ENCODE peak calls at places on chromosomes 16 and 17, in four cellular contexts. N is IMR-90, M is H1, T is K562. B is an unnamed sample.

GRCh38 chr17:29582767-29583166 is 6.7 kb downstream of the GIT1 start:
- DNase-seq in M (no peak), N (no peak), T (no peak), B (no peak)

GRCh38 chr17:16314859-16315258 is 38.4 kb downstream of the CENPV start:
- DNase-seq in N (no peak), M (no peak), T (no peak), B (no peak)

GRCh38 chr16:80231888-80232287 is 308.9 kb upstream of the DYNLRB2 start:
- DNase-seq in M (no peak), T (no peak), N (peak; percentile 94), B (peak; percentile 39)

GRCh38 chr17:66655861-66656260 is 179.1 kb upstream of the CACNG5 start:
- DNase-seq in N (peak; percentile 80), M (no peak), T (peak; percentile 45), B (no peak)

GRCh38 chr16:27665881-27666280 is 115.9 kb downstream of the KATNIP start:
- DNase-seq in N (peak; percentile 37), M (no peak), T (no peak), B (no peak)

GRCh38 chr17:3846739-3847670 is 959 bp upstream of the NCBP3 start:
- DNase-seq in T (no peak), N (no peak), M (no peak), B (no peak)

GRCh38 chr16:26644912-26645543 is 421.7 kb upstream of the C16orf82 start:
- DNase-seq in M (no peak), T (no peak), N (no peak), B (no peak)

GRCh38 chr16:9248162-9248561 is 156.7 kb downstream of the HAPSTR1 start:
- DNase-seq in T (no peak), N (no peak), M (no peak), B (no peak)

GRCh38 chr16:87681990-87682570 is 79.8 kb downstream of the JPH3 start:
- DNase-seq in M (no peak), T (peak; percentile 31), N (peak; percentile 78), B (no peak)

GRCh38 chr17:34173221-34173620 is 81.9 kb upstream of the CCL2 start:
- DNase-seq in T (no peak), N (peak; percentile 83), M (no peak), B (no peak)

GRCh38 chr16:57846078-57846697 is 43.9 kb upstream of the KIFC3 start:
- DNase-seq in M (peak; percentile 73), T (peak; percentile 12), N (no peak), B (no peak)

GRCh38 chr16:66418165-66418962 is 8.7 kb upstream of the BEAN1 start:
- DNase-seq in M (no peak), T (no peak), N (no peak), B (no peak)

GRCh38 chr17:46028969-46029565 is 30.0 kb downstream of the STH start:
- DNase-seq in M (no peak), N (no peak), T (no peak), B (no peak)

GRCh38 chr17:11701906-11702305 is 103.6 kb downstream of the DNAH9 start:
- DNase-seq in N (no peak), M (no peak), T (no peak), B (no peak)

GRCh38 chr17:74566132-74566753 is 1.1 kb downstream of the CD300H start:
- DNase-seq in M (peak; percentile 31), N (no peak), T (peak; percentile 53), B (no peak)

GRCh38 chr17:50893183-50893993 is 27.2 kb upstream of the TOB1 start:
- DNase-seq in N (peak; percentile 52), T (no peak), M (no peak), B (no peak)
- TF ChIP-seq CHD1 in N (no peak), T (no peak), M (no peak), B (no peak)

GRCh38 chr16:1046271-1046955 is 26.1 kb upstream of the SSTR5 start:
- DNase-seq in T (no peak), N (no peak), M (no peak), B (no peak)
- TF ChIP-seq CHD1 in T (no peak), N (no peak), M (no peak), B (no peak)

GRCh38 chr17:72117470-72117747 is 3.4 kb upstream of the SOX9 start:
- DNase-seq in T (no peak), N (no peak), M (no peak), B (no peak)

GRCh38 chr17:72115789-72116520 is 4.9 kb upstream of the SOX9 start:
- DNase-seq in T (no peak), M (no peak), N (no peak), B (no peak)

GRCh38 chr17:72117748-72118587 is 2.9 kb upstream of the SOX9 start:
- DNase-seq in N (no peak), M (no peak), T (no peak), B (no peak)

GRCh38 chr17:72118588-72119279 is 2.1 kb upstream of the SOX9 start:
- DNase-seq in T (peak; percentile 50), M (no peak), N (peak; percentile 88), B (peak; percentile 15)

GRCh38 chr17:72116692-72117469 is 3.9 kb upstream of the SOX9 start:
- DNase-seq in M (no peak), T (no peak), N (peak; percentile 30), B (no peak)
- TF ChIP-seq CHD1 in M (no peak), T (no peak), N (no peak), B (no peak)

GRCh38 chr17:40243756-40244155 is 24.7 kb downstream of the WIPF2 start:
- DNase-seq in N (no peak), T (no peak), M (no peak), B (no peak)

GRCh38 chr17:40251576-40251975 is 32.5 kb downstream of the WIPF2 start:
- DNase-seq in M (no peak), N (peak; percentile 85), T (peak; percentile 38), B (no peak)

GRCh38 chr17:40248507-40248906 is 29.4 kb downstream of the WIPF2 start:
- DNase-seq in N (no peak), T (no peak), M (no peak), B (no peak)

GRCh38 chr17:40244255-40244654 is 25.2 kb downstream of the WIPF2 start:
- DNase-seq in T (no peak), M (no peak), N (no peak), B (no peak)

GRCh38 chr17:40247926-40248495 is 28.9 kb downstream of the WIPF2 start:
- DNase-seq in M (no peak), N (no peak), T (no peak), B (no peak)
- TF ChIP-seq CHD1 in M (no peak), N (no peak), T (no peak), B (no peak)

GRCh38 chr16:2926660-2927646 is 15.2 kb downstream of the FLYWCH1 start:
- DNase-seq in M (no peak), N (peak; percentile 80), T (peak; percentile 93), B (no peak)
- TF ChIP-seq CHD1 in M (no peak), N (no peak), T (no peak), B (no peak)

GRCh38 chr17:57916925-57917858 is 38.0 kb downstream of the CUEDC1 start:
- DNase-seq in M (no peak), N (no peak), T (no peak), B (no peak)
- TF ChIP-seq CHD1 in M (no peak), N (no peak), T (no peak), B (no peak)

GRCh38 chr17:9212376-9213310 is 191.3 kb downstream of the NTN1 start:
- DNase-seq in N (no peak), M (no peak), T (no peak), B (no peak)
- TF ChIP-seq CHD1 in N (no peak), M (no peak), T (no peak), B (no peak)

B was measured in GM12878.